ENCODE peak calls at places on chromosomes 4 and X, in ten cellular contexts. A, S, W, D, G, X, Y, N, L and M are unnamed samples.
A peak's percentile ranks its signal among the peaks of the same experiment; 100 is the strongest.

GRCh38 chr4:76644831-76645485 is 209.9 kb downstream of the SHROOM3 start:
- DNase-seq in Y (no peak), X (no peak), L (no peak), W (no peak), G (no peak), N (no peak), S (no peak), A (no peak), D (no peak), M (no peak)

GRCh38 chr4:41349021-41349420 is 92.3 kb downstream of the UCHL1 start:
- DNase-seq in Y (no peak), D (no peak), X (no peak), G (no peak), S (no peak), N (no peak), A (no peak), L (no peak), W (no peak), M (no peak)

GRCh38 chr4:122010610-122011009 is 58.8 kb upstream of the TRPC3 start:
- DNase-seq in S (no peak), A (no peak), D (no peak), L (no peak), W (no peak), G (peak; percentile 8), X (no peak), N (no peak), Y (no peak), M (no peak)

GRCh38 chrX:13078739-13079444 is 34.5 kb upstream of the FAM9C start:
- DNase-seq in Y (no peak), N (no peak), W (peak; percentile 75), G (no peak), L (no peak), X (no peak), S (no peak), A (no peak), D (no peak), M (peak; percentile 65)

GRCh38 chrX:79259073-79259689 is 108.0 kb downstream of the ITM2A start:
- DNase-seq in X (no peak), L (no peak), A (no peak), Y (no peak), N (no peak), D (peak; percentile 18), S (no peak), G (no peak), W (no peak), M (no peak)

GRCh38 chr4:54998991-54999390 is 126.4 kb downstream of the KDR start:
- DNase-seq in A (no peak), D (no peak), Y (no peak), S (no peak), N (no peak), G (no peak), L (peak; percentile 68), X (peak; percentile 8), W (peak; percentile 1), M (no peak)

GRCh38 chr4:2260336-2261109 is 1.4 kb downstream of the MXD4 start:
- DNase-seq in W (no peak), X (no peak), N (peak; percentile 53), S (no peak), L (no peak), D (no peak), G (no peak), A (peak; percentile 47), Y (peak; percentile 83), M (peak; percentile 59)

GRCh38 chrX:80021611-80022010 is 7.1 kb downstream of the TBX22 start:
- DNase-seq in W (no peak), N (no peak), D (no peak), Y (no peak), S (no peak), A (no peak), X (peak; percentile 13), L (no peak), G (no peak), M (no peak)

GRCh38 chrX:7109838-7110793 is 37.4 kb upstream of the STS start:
- DNase-seq in S (no peak), G (no peak), N (no peak), W (no peak), A (no peak), X (peak; percentile 42), Y (no peak), D (peak; percentile 34), L (no peak), M (no peak)

GRCh38 chr4:139560396-139561084 is 4.5 kb upstream of the SETD7 start:
- DNase-seq in A (no peak), L (peak; percentile 52), S (no peak), X (no peak), N (no peak), G (no peak), W (no peak), Y (no peak), D (peak; percentile 41), M (no peak)

GRCh38 chr4:186727977-186728519 is 4.4 kb upstream of the FAT1 start:
- DNase-seq in S (no peak), D (no peak), W (no peak), N (no peak), A (no peak), G (peak; percentile 26), L (peak; percentile 56), Y (no peak), X (peak; percentile 25), M (no peak)

GRCh38 chr4:185127021-185127925 is 15.8 kb upstream of the SLC25A4 start:
- DNase-seq in A (peak; percentile 53), S (no peak), W (no peak), X (peak; percentile 38), Y (peak; percentile 78), G (no peak), D (peak; percentile 52), L (peak; percentile 58), N (no peak), M (no peak)
- TF ChIP-seq CTCF in A (no peak), S (no peak), W (no peak), X (no peak), Y (no peak), G (no peak), D (no peak), L (no peak), N (no peak), M (no peak)

DNA sequence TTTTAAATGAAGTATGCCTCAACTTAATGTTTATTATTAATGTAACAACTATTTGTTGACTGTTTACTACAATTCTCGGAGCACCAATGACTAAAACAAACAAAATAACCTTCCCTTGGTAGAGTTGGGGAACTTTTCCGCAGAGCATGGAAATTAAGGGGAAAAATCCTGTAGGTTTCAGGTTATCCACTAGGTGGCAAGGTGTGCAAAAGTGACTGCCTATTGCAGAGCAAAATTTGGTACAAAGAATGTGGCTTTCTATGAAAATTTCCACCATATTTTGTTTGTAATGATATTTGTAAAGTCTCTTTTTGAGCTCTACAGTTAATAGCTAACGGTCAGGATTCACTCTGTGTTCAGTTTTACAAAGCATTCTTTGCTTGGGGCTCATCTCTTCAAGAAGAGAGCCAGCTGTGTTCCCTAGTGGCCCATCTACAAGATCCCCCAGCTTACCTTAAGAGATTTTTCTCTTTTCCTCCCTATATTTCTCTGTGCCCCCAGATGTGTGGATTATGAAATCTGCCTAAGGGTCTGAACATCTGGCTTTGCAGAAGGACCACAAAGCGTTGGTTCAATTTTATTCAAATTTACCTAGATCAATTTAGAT is 61.1 kb downstream of the FBXO8 start:
- DNase-seq in N (no peak), W (no peak), G (peak; percentile 23), Y (no peak), S (no peak), L (peak; percentile 67), X (peak; percentile 45), D (no peak), A (no peak), M (no peak)
- TF ChIP-seq CTCF in N (peak; percentile 8), W (peak; percentile 63), G (peak; percentile 83), Y (peak; percentile 42), S (peak; percentile 70), L (peak; percentile 82), X (peak; percentile 74), D (peak; percentile 15), A (peak; percentile 58), M (peak; percentile 56)

GRCh38 chrX:48278958-48279357 is 23.8 kb downstream of the SSX1 start:
- DNase-seq in S (no peak), W (no peak), X (no peak), N (no peak), A (no peak), G (no peak), D (no peak), L (peak; percentile 23), Y (no peak), M (no peak)
- TF ChIP-seq CTCF in S (no peak), W (no peak), X (no peak), N (no peak), A (no peak), G (no peak), D (no peak), L (no peak), Y (no peak), M (no peak)

GRCh38 chr4:38150766-38151165 is 190.6 kb downstream of the PTTG2 start:
- DNase-seq in L (no peak), W (peak; percentile 80), N (no peak), Y (no peak), S (no peak), A (no peak), D (no peak), G (no peak), X (no peak), M (no peak)
- TF ChIP-seq CTCF in L (no peak), W (no peak), N (no peak), Y (no peak), S (no peak), A (no peak), D (no peak), G (no peak), X (no peak), M (no peak)

GRCh38 chrX:97030947-97031346 is 147.2 kb downstream of the RPA4 start:
- DNase-seq in G (no peak), X (no peak), Y (no peak), D (no peak), L (no peak), S (no peak), A (no peak), W (no peak), N (no peak), M (no peak)
- TF ChIP-seq CTCF in G (no peak), X (no peak), Y (no peak), D (no peak), L (no peak), S (no peak), A (no peak), W (no peak), N (no peak), M (no peak)

GRCh38 chr4:98546910-98547544 is 111.4 kb downstream of the TSPAN5 start:
- DNase-seq in X (no peak), G (no peak), Y (no peak), L (peak; percentile 45), D (no peak), W (peak; percentile 47), A (no peak), S (no peak), N (no peak), M (peak; percentile 61)
- TF ChIP-seq CTCF in X (peak; percentile 44), G (no peak), Y (no peak), L (no peak), D (no peak), W (peak; percentile 33), A (no peak), S (no peak), N (no peak), M (no peak)

GRCh38 chrX:98357146-98357545 is 1473.4 kb downstream of the RPA4 start:
- DNase-seq in N (no peak), W (no peak), G (no peak), S (no peak), L (no peak), A (no peak), X (no peak), D (no peak), Y (no peak), M (no peak)

GRCh38 chrX:98362630-98363029 is 1478.9 kb downstream of the RPA4 start:
- DNase-seq in L (peak; percentile 3), S (no peak), N (no peak), G (no peak), X (no peak), A (no peak), D (no peak), W (no peak), Y (no peak), M (no peak)
- TF ChIP-seq CTCF in L (no peak), S (no peak), N (no peak), G (no peak), X (no peak), A (no peak), D (no peak), W (no peak), Y (no peak), M (no peak)